ENCODE peak calls at places on chromosomes 2 and 18, in nine cellular contexts. U is vagina, O is AG04450, X is bronchial epithelial cell, V is HFF-Myc, R is cardiac muscle cell, Z is glutamatergic neuron, Q is SK-N-SH, W is RWPE2. F is an unnamed sample.

GRCh38 chr2:54149623-54150501 is 34.4 kb downstream of the ACYP2 start:
- DNase-seq in U (no peak), O (no peak), X (peak), V (no peak), R (no peak), Z (no peak), Q (no peak), W (no peak), F (no peak)

GRCh38 chr18:32321826-32322225 is 132.0 kb downstream of the MEP1B start:
- DNase-seq in U (no peak), O (no peak), X (no peak), V (no peak), R (no peak), Z (no peak), Q (no peak), W (no peak), F (no peak)

GRCh38 chr18:43965691-43966090 is 688.4 kb upstream of the SYT4 start:
- DNase-seq in U (no peak), O (no peak), X (no peak), V (no peak), R (no peak), Z (no peak), Q (no peak), W (no peak), F (no peak)

GRCh38 chr2:191645807-191646611 is 31.9 kb upstream of the NABP1 start:
- DNase-seq in U (no peak), O (no peak), X (peak), V (no peak), R (no peak), Z (no peak), Q (peak), W (no peak), F (no peak)

GRCh38 chr2:165016772-165017411 is 61.6 kb upstream of the SLC38A11 start:
- DNase-seq in U (no peak), O (peak), X (peak), V (no peak), R (peak), Z (peak), Q (peak), W (no peak), F (peak)

GRCh38 chr2:240712121-240712520 is 20.5 kb downstream of the AQP12A start:
- DNase-seq in U (no peak), O (no peak), X (no peak), V (no peak), R (no peak), Z (no peak), Q (no peak), W (no peak), F (no peak)

GRCh38 chr18:24064701-24065100 is 50.1 kb downstream of the TTC39C start:
- DNase-seq in U (no peak), O (no peak), X (peak), V (no peak), R (no peak), Z (no peak), Q (no peak), W (no peak), F (no peak)

GRCh38 chr2:170084820-170085475 is 93.0 kb upstream of the MYO3B start:
- DNase-seq in U (no peak), O (no peak), X (no peak), V (no peak), R (peak), Z (no peak), Q (no peak), W (no peak), F (no peak)

GRCh38 chr18:77858331-77858730 is 608.7 kb downstream of the GALR1 start:
- DNase-seq in U (no peak), O (no peak), X (no peak), V (no peak), R (no peak), Z (peak), Q (no peak), W (no peak), F (peak)

GRCh38 chr2:34547340-34547739 is 948.2 kb upstream of the FAM98A start:
- DNase-seq in U (no peak), O (no peak), X (no peak), V (no peak), R (no peak), Z (no peak), Q (no peak), W (no peak), F (no peak)
- TF ChIP-seq CTCF in U (no peak), O (no peak), X (no peak), V (no peak), R (no peak), Z (peak), Q (no peak), W (no peak), F (no peak)

GRCh38 chr2:11352781-11353537 is 8.5 kb upstream of the ROCK2 start:
- DNase-seq in U (no peak), O (no peak), X (peak), V (no peak), R (no peak), Z (no peak), Q (no peak), W (no peak), F (no peak)
- TF ChIP-seq CTCF in U (no peak), O (no peak), X (no peak), V (no peak), R (no peak), Z (no peak), Q (no peak), W (no peak), F (no peak)

DNA sequence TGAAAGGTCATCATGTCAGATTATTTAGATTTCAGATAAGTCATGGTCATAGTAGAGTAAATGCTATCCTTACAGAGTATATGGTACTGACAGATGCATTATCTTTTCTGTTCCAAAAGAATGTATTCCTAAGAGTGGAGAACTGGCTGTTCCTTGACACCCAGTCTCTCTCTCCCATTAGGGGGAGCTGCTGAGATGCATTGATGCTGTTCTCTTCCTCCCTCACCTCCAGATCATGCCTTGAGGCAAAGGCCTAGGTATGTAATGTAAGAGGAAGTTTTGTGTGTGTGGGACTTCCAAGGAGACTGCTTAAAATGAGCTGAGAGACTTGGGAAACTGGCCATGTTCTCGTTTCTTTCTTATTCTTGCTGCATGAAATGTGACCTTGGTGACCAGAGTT is 979.5 kb upstream of the CELF4 start:
- DNase-seq in U (no peak), O (no peak), X (peak), V (no peak), R (peak), Z (peak), Q (no peak), W (no peak), F (peak)
- TF ChIP-seq CTCF in U (no peak), O (no peak), X (peak), V (no peak), R (no peak), Z (peak), Q (no peak), W (peak), F (peak)

GRCh38 chr2:97699765-97700444 is 13.5 kb upstream of the ZAP70 start:
- DNase-seq in U (no peak), O (peak), X (peak), V (peak), R (peak), Z (peak), Q (peak), W (no peak), F (peak)
- TF ChIP-seq CTCF in U (no peak), O (peak), X (peak), V (peak), R (peak), Z (peak), Q (peak), W (peak), F (peak)

DNA sequence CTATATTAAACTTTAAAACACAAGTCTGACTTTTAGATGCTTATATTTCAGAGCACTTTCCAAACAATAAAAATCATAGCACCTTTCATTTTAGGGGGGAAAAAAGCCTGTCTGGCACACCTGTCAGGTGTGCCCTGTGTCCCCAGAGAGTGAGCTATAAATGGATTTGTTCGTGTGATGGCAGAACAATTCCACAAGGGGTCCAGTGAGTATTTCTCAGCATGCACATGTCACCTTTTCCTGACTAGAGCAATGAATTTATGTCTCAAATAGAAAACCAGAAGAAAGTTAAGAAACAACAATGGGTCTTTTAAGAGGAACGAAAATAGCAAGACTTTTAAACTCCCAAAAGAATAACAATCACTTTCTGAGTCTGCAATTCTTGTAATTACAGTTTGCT is 55.9 kb downstream of the ACVR1C start:
- DNase-seq in U (no peak), O (no peak), X (peak), V (no peak), R (peak), Z (no peak), Q (peak), W (no peak), F (no peak)
- TF ChIP-seq CTCF in U (no peak), O (no peak), X (peak), V (peak), R (no peak), Z (peak), Q (peak), W (peak), F (peak)

DNA sequence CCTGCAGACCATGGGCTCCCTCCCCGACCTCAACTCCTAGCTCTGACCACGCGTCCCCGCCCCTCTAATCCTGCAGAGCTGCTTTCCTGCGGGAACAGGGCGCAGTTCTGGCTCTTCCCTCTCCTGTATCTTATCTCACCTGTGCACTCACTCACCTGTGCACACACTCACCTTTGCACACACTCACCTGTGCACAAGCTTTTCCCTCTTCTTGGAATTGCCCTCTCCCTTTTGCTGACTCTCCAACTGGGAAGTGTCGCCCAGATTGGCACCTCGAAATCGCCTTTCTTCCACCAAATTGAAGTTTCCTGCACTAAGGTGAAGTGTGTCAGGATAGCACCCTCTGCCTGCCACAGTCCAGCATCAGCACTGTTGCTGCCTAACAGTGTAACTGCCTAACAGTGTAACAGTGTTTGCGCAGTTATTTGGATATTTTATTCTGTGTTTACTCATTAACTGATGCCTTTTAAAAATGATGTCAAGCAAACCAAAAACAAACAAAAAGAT is 585 bp upstream of the CMPK2 start:
- DNase-seq in U (no peak), O (no peak), X (peak), V (no peak), R (peak), Z (peak), Q (peak), W (no peak), F (peak)
- TF ChIP-seq CTCF in U (no peak), O (peak), X (peak), V (peak), R (peak), Z (no peak), Q (peak), W (peak), F (no peak)

GRCh38 chr2:80496770-80497169 is 192.2 kb upstream of the LRRTM1 start:
- DNase-seq in U (no peak), O (peak), X (peak), V (peak), R (no peak), Z (no peak), Q (no peak), W (no peak), F (no peak)

GRCh38 chr2:80501874-80502624 is 197.5 kb upstream of the LRRTM1 start:
- DNase-seq in U (no peak), O (no peak), X (no peak), V (no peak), R (no peak), Z (no peak), Q (no peak), W (no peak), F (no peak)

GRCh38 chr2:80499095-80499494 is 194.5 kb upstream of the LRRTM1 start:
- DNase-seq in U (no peak), O (peak), X (peak), V (peak), R (peak), Z (peak), Q (peak), W (no peak), F (peak)
- TF ChIP-seq CTCF in U (no peak), O (peak), X (peak), V (peak), R (peak), Z (peak), Q (peak), W (peak), F (peak)

F was measured in nephron progenitor cell.